ENCODE peak calls at places on chromosomes 11 and 22, in eight cellular contexts. One of them, this sample, is unnamed.

GRCh38 chr11:10648896-10649295 is 44.7 kb downstream of the IRAG1 start:
- DNase-seq in heart right ventricle: no peak
- DNase-seq in CD8-positive, alpha-beta T cell: no peak
- DNase-seq in mammary epithelial cell: no peak
- DNase-seq in brain microvascular endothelial cell: no peak
- DNase-seq in lower lobe of right lung: no peak
- DNase-seq in AG10803: no peak
- DNase-seq in stomach: no peak
- DNase-seq in this sample: no peak

GRCh38 chr11:115550291-115551059 is 46.3 kb upstream of the CADM1 start:
- DNase-seq in mammary epithelial cell: no peak
- DNase-seq in lower lobe of right lung: no peak
- DNase-seq in CD8-positive, alpha-beta T cell: no peak
- DNase-seq in stomach: no peak
- DNase-seq in heart right ventricle: no peak
- DNase-seq in brain microvascular endothelial cell: no peak
- DNase-seq in AG10803: no peak
- DNase-seq in this sample: no peak

GRCh38 chr11:78753297-78753696 is 178.6 kb upstream of the NARS2 start:
- DNase-seq in CD8-positive, alpha-beta T cell: no peak
- DNase-seq in mammary epithelial cell: no peak
- DNase-seq in lower lobe of right lung: no peak
- DNase-seq in heart right ventricle: no peak
- DNase-seq in brain microvascular endothelial cell: no peak
- DNase-seq in AG10803: peak; percentile 6
- DNase-seq in stomach: no peak
- DNase-seq in this sample: peak; percentile 6

GRCh38 chr22:22001664-22002525 is 19.3 kb upstream of the TOP3B start:
- DNase-seq in stomach: no peak
- DNase-seq in heart right ventricle: no peak
- DNase-seq in brain microvascular endothelial cell: no peak
- DNase-seq in mammary epithelial cell: no peak
- DNase-seq in AG10803: no peak
- DNase-seq in CD8-positive, alpha-beta T cell: no peak
- DNase-seq in lower lobe of right lung: no peak
- DNase-seq in this sample: no peak

GRCh38 chr11:8032122-8032521 is 45.0 kb downstream of the EIF3F start:
- DNase-seq in heart right ventricle: no peak
- DNase-seq in lower lobe of right lung: no peak
- DNase-seq in mammary epithelial cell: no peak
- DNase-seq in CD8-positive, alpha-beta T cell: no peak
- DNase-seq in brain microvascular endothelial cell: no peak
- DNase-seq in stomach: no peak
- DNase-seq in AG10803: no peak
- DNase-seq in this sample: no peak

GRCh38 chr11:68584097-68584496 is 100.2 kb upstream of the GAL start:
- DNase-seq in brain microvascular endothelial cell: peak; percentile 29
- DNase-seq in mammary epithelial cell: peak; percentile 3
- DNase-seq in CD8-positive, alpha-beta T cell: peak; percentile 70
- DNase-seq in stomach: peak; percentile 40
- DNase-seq in AG10803: peak; percentile 13
- DNase-seq in lower lobe of right lung: peak; percentile 62
- DNase-seq in heart right ventricle: peak; percentile 46
- DNase-seq in this sample: no peak

GRCh38 chr11:66609951-66610617 is 6.3 kb upstream of the RBM14 start:
- DNase-seq in stomach: no peak
- DNase-seq in heart right ventricle: no peak
- DNase-seq in CD8-positive, alpha-beta T cell: no peak
- DNase-seq in lower lobe of right lung: no peak
- DNase-seq in brain microvascular endothelial cell: no peak
- DNase-seq in AG10803: no peak
- DNase-seq in mammary epithelial cell: no peak
- DNase-seq in this sample: no peak

GRCh38 chr11:100240051-100240450 is 447.0 kb upstream of the ARHGAP42 start:
- DNase-seq in brain microvascular endothelial cell: no peak
- DNase-seq in AG10803: no peak
- DNase-seq in stomach: no peak
- DNase-seq in CD8-positive, alpha-beta T cell: no peak
- DNase-seq in lower lobe of right lung: no peak
- DNase-seq in mammary epithelial cell: no peak
- DNase-seq in heart right ventricle: no peak
- DNase-seq in this sample: no peak

GRCh38 chr22:47837703-47838102 is 1075.3 kb downstream of the TBC1D22A start:
- DNase-seq in heart right ventricle: no peak
- DNase-seq in CD8-positive, alpha-beta T cell: no peak
- DNase-seq in mammary epithelial cell: peak; percentile 2
- DNase-seq in stomach: no peak
- DNase-seq in lower lobe of right lung: no peak
- DNase-seq in AG10803: peak; percentile 24
- DNase-seq in brain microvascular endothelial cell: no peak
- DNase-seq in this sample: no peak

GRCh38 chr11:42494459-42494858 is 817.3 kb upstream of the API5 start:
- DNase-seq in lower lobe of right lung: no peak
- DNase-seq in mammary epithelial cell: no peak
- DNase-seq in heart right ventricle: no peak
- DNase-seq in CD8-positive, alpha-beta T cell: no peak
- DNase-seq in AG10803: no peak
- DNase-seq in stomach: no peak
- DNase-seq in brain microvascular endothelial cell: no peak
- DNase-seq in this sample: no peak

GRCh38 chr11:13278620-13279486 is 1.3 kb downstream of the BMAL1 start:
- DNase-seq in AG10803: no peak
- DNase-seq in lower lobe of right lung: peak; percentile 55
- DNase-seq in mammary epithelial cell: no peak
- DNase-seq in stomach: no peak
- DNase-seq in heart right ventricle: no peak
- DNase-seq in brain microvascular endothelial cell: no peak
- DNase-seq in CD8-positive, alpha-beta T cell: no peak
- DNase-seq in this sample: no peak

GRCh38 chr11:12516387-12517110 is 139.2 kb downstream of the PARVA start:
- DNase-seq in stomach: no peak
- DNase-seq in AG10803: no peak
- DNase-seq in brain microvascular endothelial cell: no peak
- DNase-seq in mammary epithelial cell: no peak
- DNase-seq in heart right ventricle: no peak
- DNase-seq in lower lobe of right lung: no peak
- DNase-seq in CD8-positive, alpha-beta T cell: no peak
- DNase-seq in this sample: no peak

GRCh38 chr22:46810856-46811786 is 48.7 kb downstream of the TBC1D22A start:
- DNase-seq in lower lobe of right lung: no peak
- DNase-seq in AG10803: no peak
- DNase-seq in heart right ventricle: no peak
- DNase-seq in CD8-positive, alpha-beta T cell: no peak
- DNase-seq in brain microvascular endothelial cell: no peak
- DNase-seq in stomach: peak; percentile 19
- DNase-seq in mammary epithelial cell: no peak
- DNase-seq in this sample: no peak

GRCh38 chr22:30397656-30398635 is 1.1 kb downstream of the SEC14L2 start:
- DNase-seq in AG10803: no peak
- DNase-seq in mammary epithelial cell: no peak
- DNase-seq in CD8-positive, alpha-beta T cell: no peak
- DNase-seq in brain microvascular endothelial cell: no peak
- DNase-seq in stomach: no peak
- DNase-seq in lower lobe of right lung: no peak
- DNase-seq in heart right ventricle: no peak
- DNase-seq in this sample: no peak

GRCh38 chr11:35458846-35459245 is 39.5 kb upstream of the SLC1A2 start:
- DNase-seq in mammary epithelial cell: no peak
- DNase-seq in brain microvascular endothelial cell: no peak
- DNase-seq in lower lobe of right lung: no peak
- DNase-seq in stomach: no peak
- DNase-seq in heart right ventricle: no peak
- DNase-seq in AG10803: peak; percentile 45
- DNase-seq in CD8-positive, alpha-beta T cell: no peak
- DNase-seq in this sample: peak; percentile 42

GRCh38 chr22:48887394-48888332 is 940.0 kb downstream of the BRD1 start:
- DNase-seq in AG10803: no peak
- DNase-seq in stomach: no peak
- DNase-seq in heart right ventricle: no peak
- DNase-seq in brain microvascular endothelial cell: no peak
- DNase-seq in lower lobe of right lung: no peak
- DNase-seq in mammary epithelial cell: no peak
- DNase-seq in CD8-positive, alpha-beta T cell: no peak
- DNase-seq in this sample: no peak

GRCh38 chr22:44146088-44146861 is 34.5 kb upstream of the PARVG start:
- DNase-seq in lower lobe of right lung: no peak
- DNase-seq in brain microvascular endothelial cell: no peak
- DNase-seq in AG10803: no peak
- DNase-seq in CD8-positive, alpha-beta T cell: no peak
- DNase-seq in heart right ventricle: no peak
- DNase-seq in stomach: no peak
- DNase-seq in mammary epithelial cell: no peak
- DNase-seq in this sample: no peak

GRCh38 chr11:75334976-75335375 is 16.5 kb downstream of the ARRB1 start:
- DNase-seq in stomach: no peak
- DNase-seq in heart right ventricle: no peak
- DNase-seq in AG10803: no peak
- DNase-seq in lower lobe of right lung: no peak
- DNase-seq in mammary epithelial cell: no peak
- DNase-seq in brain microvascular endothelial cell: no peak
- DNase-seq in CD8-positive, alpha-beta T cell: no peak
- DNase-seq in this sample: peak; percentile 29

GRCh38 chr22:18000441-18001039 is 23.8 kb downstream of the MICAL3 start:
- DNase-seq in brain microvascular endothelial cell: no peak
- DNase-seq in heart right ventricle: no peak
- DNase-seq in AG10803: no peak
- DNase-seq in mammary epithelial cell: peak; percentile 53
- DNase-seq in lower lobe of right lung: no peak
- DNase-seq in stomach: no peak
- DNase-seq in CD8-positive, alpha-beta T cell: peak; percentile 52
- DNase-seq in this sample: no peak

GRCh38 chr11:65434057-65434666 is 11.6 kb downstream of the NEAT1 start:
- DNase-seq in CD8-positive, alpha-beta T cell: no peak
- DNase-seq in AG10803: peak; percentile 25
- DNase-seq in lower lobe of right lung: no peak
- DNase-seq in heart right ventricle: no peak
- DNase-seq in stomach: no peak
- DNase-seq in brain microvascular endothelial cell: no peak
- DNase-seq in mammary epithelial cell: peak; percentile 28
- DNase-seq in this sample: peak; percentile 32

GRCh38 chr11:8768625-8769333 is 86.2 kb downstream of the RPL27A start:
- DNase-seq in brain microvascular endothelial cell: peak; percentile 61
- DNase-seq in lower lobe of right lung: no peak
- DNase-seq in stomach: peak; percentile 55
- DNase-seq in CD8-positive, alpha-beta T cell: no peak
- DNase-seq in mammary epithelial cell: peak; percentile 66
- DNase-seq in AG10803: peak; percentile 91
- DNase-seq in heart right ventricle: peak; percentile 74
- DNase-seq in this sample: peak; percentile 69

GRCh38 chr11:7672960-7673723 is at the start of gene CYB5R2:
- DNase-seq in lower lobe of right lung: peak; percentile 80
- DNase-seq in stomach: peak; percentile 80
- DNase-seq in heart right ventricle: peak; percentile 75
- DNase-seq in CD8-positive, alpha-beta T cell: no peak
- DNase-seq in AG10803: peak; percentile 51
- DNase-seq in mammary epithelial cell: no peak
- DNase-seq in brain microvascular endothelial cell: no peak
- DNase-seq in this sample: no peak

GRCh38 chr22:49703990-49704344 is 123.7 kb downstream of the BRD1 start:
- DNase-seq in mammary epithelial cell: no peak
- DNase-seq in heart right ventricle: no peak
- DNase-seq in stomach: no peak
- DNase-seq in lower lobe of right lung: no peak
- DNase-seq in AG10803: no peak
- DNase-seq in CD8-positive, alpha-beta T cell: no peak
- DNase-seq in brain microvascular endothelial cell: no peak
- DNase-seq in this sample: no peak

GRCh38 chr11:75946531-75947530 is 131.8 kb downstream of the UVRAG start:
- DNase-seq in CD8-positive, alpha-beta T cell: no peak
- DNase-seq in mammary epithelial cell: peak; percentile 28
- DNase-seq in stomach: no peak
- DNase-seq in AG10803: no peak
- DNase-seq in brain microvascular endothelial cell: peak; percentile 59
- DNase-seq in heart right ventricle: peak; percentile 44
- DNase-seq in lower lobe of right lung: no peak
- DNase-seq in this sample: peak; percentile 89

GRCh38 chr11:40688369-40688768 is 771.1 kb downstream of the LRRC4C start:
- DNase-seq in lower lobe of right lung: no peak
- DNase-seq in heart right ventricle: no peak
- DNase-seq in brain microvascular endothelial cell: no peak
- DNase-seq in AG10803: no peak
- DNase-seq in stomach: no peak
- DNase-seq in mammary epithelial cell: no peak
- DNase-seq in CD8-positive, alpha-beta T cell: no peak
- DNase-seq in this sample: no peak

GRCh38 chr22:40679964-40680818 is 907 bp downstream of the MCHR1 start:
- DNase-seq in lower lobe of right lung: no peak
- DNase-seq in heart right ventricle: no peak
- DNase-seq in brain microvascular endothelial cell: peak; percentile 9
- DNase-seq in stomach: no peak
- DNase-seq in CD8-positive, alpha-beta T cell: no peak
- DNase-seq in AG10803: peak; percentile 58
- DNase-seq in mammary epithelial cell: no peak
- DNase-seq in this sample: no peak
- H3K4me3 ChIP-seq in lower lobe of right lung: no peak overlapping the region
- H3K4me3 ChIP-seq in heart right ventricle: no peak overlapping the region
- H3K4me3 ChIP-seq in brain microvascular endothelial cell: no peak overlapping the region
- H3K4me3 ChIP-seq in stomach: no peak overlapping the region
- H3K4me3 ChIP-seq in CD8-positive, alpha-beta T cell: no peak overlapping the region
- H3K4me3 ChIP-seq in AG10803: peak overlapping the region; percentile 47
- H3K4me3 ChIP-seq in mammary epithelial cell: no peak overlapping the region
- H3K4me3 ChIP-seq in this sample: no peak overlapping the region

DNA sequence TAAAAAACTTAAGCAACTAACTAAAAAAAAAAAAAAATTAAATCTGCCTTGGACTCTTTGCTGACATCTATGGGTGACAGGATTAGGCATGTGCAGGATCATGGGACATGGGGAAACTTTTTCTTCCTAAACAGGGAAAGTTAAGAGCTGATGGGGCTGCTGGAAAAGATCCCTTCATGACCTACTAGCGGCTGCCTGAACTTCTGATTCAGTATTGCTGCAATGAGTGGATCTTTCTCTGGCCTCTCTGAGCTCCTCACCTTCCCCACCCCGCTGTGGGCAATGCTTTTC is 25.0 kb downstream of the OR5A2 start:
- DNase-seq in CD8-positive, alpha-beta T cell: no peak
- DNase-seq in stomach: no peak
- DNase-seq in heart right ventricle: no peak
- DNase-seq in brain microvascular endothelial cell: no peak
- DNase-seq in lower lobe of right lung: no peak
- DNase-seq in AG10803: no peak
- DNase-seq in mammary epithelial cell: no peak
- DNase-seq in this sample: no peak
- TF ChIP-seq CTCF in CD8-positive, alpha-beta T cell: no peak
- TF ChIP-seq CTCF in stomach: no peak
- TF ChIP-seq CTCF in heart right ventricle: no peak
- TF ChIP-seq CTCF in brain microvascular endothelial cell: no peak
- TF ChIP-seq CTCF in lower lobe of right lung: no peak
- TF ChIP-seq CTCF in AG10803: no peak
- TF ChIP-seq CTCF in mammary epithelial cell: no peak
- TF ChIP-seq CTCF in this sample: no peak

GRCh38 chr11:33692013-33692504 is 8.6 kb downstream of the C11orf91 start:
- DNase-seq in stomach: peak; percentile 71
- DNase-seq in brain microvascular endothelial cell: peak; percentile 97
- DNase-seq in mammary epithelial cell: peak; percentile 96
- DNase-seq in heart right ventricle: peak; percentile 76
- DNase-seq in lower lobe of right lung: no peak
- DNase-seq in CD8-positive, alpha-beta T cell: no peak
- DNase-seq in AG10803: peak; percentile 96
- DNase-seq in this sample: peak; percentile 98
- H3K4me3 ChIP-seq in stomach: peak overlapping the region; percentile 8
- H3K4me3 ChIP-seq in brain microvascular endothelial cell: peak overlapping the region; percentile 22
- H3K4me3 ChIP-seq in mammary epithelial cell: no peak overlapping the region
- H3K4me3 ChIP-seq in heart right ventricle: no peak overlapping the region
- H3K4me3 ChIP-seq in lower lobe of right lung: no peak overlapping the region
- H3K4me3 ChIP-seq in CD8-positive, alpha-beta T cell: no peak overlapping the region
- H3K4me3 ChIP-seq in AG10803: peak overlapping the region; percentile 45
- H3K4me3 ChIP-seq in this sample: no peak overlapping the region

GRCh38 chr11:24617856-24618255 is 121.0 kb downstream of the LUZP2 start:
- DNase-seq in AG10803: no peak
- DNase-seq in mammary epithelial cell: no peak
- DNase-seq in heart right ventricle: no peak
- DNase-seq in CD8-positive, alpha-beta T cell: no peak
- DNase-seq in brain microvascular endothelial cell: no peak
- DNase-seq in lower lobe of right lung: no peak
- DNase-seq in stomach: no peak
- DNase-seq in this sample: no peak
- TF ChIP-seq CTCF in AG10803: no peak
- TF ChIP-seq CTCF in mammary epithelial cell: no peak
- TF ChIP-seq CTCF in heart right ventricle: no peak
- TF ChIP-seq CTCF in CD8-positive, alpha-beta T cell: no peak
- TF ChIP-seq CTCF in brain microvascular endothelial cell: peak; percentile 37
- TF ChIP-seq CTCF in lower lobe of right lung: no peak
- TF ChIP-seq CTCF in stomach: no peak
- TF ChIP-seq CTCF in this sample: no peak

This sample was measured in astrocyte of the spinal cord.